ENCODE peak calls at places on chromosomes 16 and 17, in nine cellular contexts. B is heart left ventricle, N is progenitor cell of endocrine pancreas, T is sigmoid colon, V is body of pancreas, M is psoas muscle, J is GM23338, Q is foreskin fibroblast, L is HFFc6. C is an unnamed sample.

GRCh38 chr17:75876190-75876937 is 2.0 kb downstream of the TRIM47 start:
- DNase-seq in T (peak), Q (no peak), M (no peak), N (no peak), J (peak), B (peak), L (no peak), V (peak), C (no peak)

GRCh38 chr17:7673239-7673638 is 14.1 kb downstream of the TP53 start:
- DNase-seq in V (no peak), M (no peak), Q (peak), T (no peak), L (peak), N (no peak), J (peak), B (no peak), C (no peak)

GRCh38 chr16:27498426-27498825 is 51.3 kb downstream of the GTF3C1 start:
- DNase-seq in J (no peak), Q (no peak), T (no peak), V (no peak), M (no peak), L (no peak), B (no peak), N (no peak), C (no peak)

GRCh38 chr16:54342001-54342776 is 55.6 kb upstream of the IRX3 start:
- DNase-seq in V (peak), B (no peak), T (peak), N (no peak), J (no peak), L (no peak), Q (peak), M (no peak), C (no peak)

GRCh38 chr16:70331588-70332358 is 14.9 kb upstream of the DDX19A start:
- DNase-seq in T (no peak), N (no peak), B (no peak), J (peak), Q (peak), M (peak), V (no peak), L (no peak), C (no peak)

GRCh38 chr17:78670850-78671291 is 93.7 kb upstream of the DNAH17 start:
- DNase-seq in L (no peak), Q (no peak), M (no peak), N (no peak), B (no peak), T (no peak), J (no peak), V (no peak), C (no peak)

GRCh38 chr16:89729863-89730574 is 8.7 kb downstream of the ZNF276 start:
- DNase-seq in V (no peak), L (no peak), N (no peak), Q (no peak), B (no peak), J (no peak), T (no peak), M (no peak), C (no peak)

GRCh38 chr16:89017956-89018604 is 41.1 kb upstream of the CBFA2T3 start:
- DNase-seq in V (no peak), Q (peak), J (no peak), L (no peak), B (peak), N (no peak), T (peak), M (no peak), C (no peak)

DNA sequence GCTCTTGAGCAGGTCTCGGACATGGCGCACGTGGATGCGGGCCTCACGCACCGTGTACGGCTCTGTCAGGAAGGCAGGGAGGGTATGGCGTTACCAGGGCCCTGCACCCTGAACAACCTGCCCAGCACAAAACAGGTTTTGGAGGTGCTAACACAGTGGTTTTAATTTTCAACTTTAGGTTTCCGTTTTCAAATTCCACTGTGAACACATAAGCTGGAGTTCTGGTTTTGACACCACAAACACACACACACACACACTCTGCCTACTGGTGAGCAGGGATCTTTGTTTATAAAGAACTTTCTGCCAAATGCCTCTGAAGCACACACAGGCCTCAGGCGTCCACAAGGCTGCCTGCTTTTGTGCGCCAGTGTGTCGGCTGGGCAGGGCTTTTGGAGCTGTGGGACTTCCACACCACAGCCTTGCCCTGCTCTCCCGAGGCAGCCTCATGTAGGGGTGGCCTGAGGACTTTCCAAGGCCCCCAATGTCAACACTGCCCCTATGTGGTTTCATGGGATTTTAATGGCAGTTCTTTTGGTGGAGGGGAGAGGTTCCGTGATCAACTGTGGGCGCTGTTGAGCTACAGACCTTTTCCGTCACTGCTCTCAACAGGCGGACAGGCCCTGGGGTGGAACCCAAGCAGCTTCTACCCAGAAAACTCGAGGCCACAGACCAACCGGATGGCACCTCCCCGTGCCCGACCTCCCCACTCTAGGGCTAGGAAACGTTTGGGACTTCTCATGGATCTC is 9.4 kb downstream of the CLUH start:
- DNase-seq in N (no peak), T (peak), B (peak), M (peak), V (peak), L (no peak), Q (no peak), J (peak), C (no peak)
- TF ChIP-seq CTCF in N (no peak), T (no peak), B (no peak), M (no peak), V (no peak), L (peak), Q (no peak), J (peak), C (no peak)

GRCh38 chr16:71917900-71918299 is 22.6 kb downstream of the IST1 start:
- DNase-seq in Q (peak), B (no peak), J (no peak), M (no peak), T (no peak), N (no peak), L (peak), V (no peak), C (no peak)
- TF ChIP-seq CTCF in Q (no peak), B (no peak), J (no peak), M (no peak), T (no peak), N (no peak), L (no peak), V (no peak), C (no peak)

DNA sequence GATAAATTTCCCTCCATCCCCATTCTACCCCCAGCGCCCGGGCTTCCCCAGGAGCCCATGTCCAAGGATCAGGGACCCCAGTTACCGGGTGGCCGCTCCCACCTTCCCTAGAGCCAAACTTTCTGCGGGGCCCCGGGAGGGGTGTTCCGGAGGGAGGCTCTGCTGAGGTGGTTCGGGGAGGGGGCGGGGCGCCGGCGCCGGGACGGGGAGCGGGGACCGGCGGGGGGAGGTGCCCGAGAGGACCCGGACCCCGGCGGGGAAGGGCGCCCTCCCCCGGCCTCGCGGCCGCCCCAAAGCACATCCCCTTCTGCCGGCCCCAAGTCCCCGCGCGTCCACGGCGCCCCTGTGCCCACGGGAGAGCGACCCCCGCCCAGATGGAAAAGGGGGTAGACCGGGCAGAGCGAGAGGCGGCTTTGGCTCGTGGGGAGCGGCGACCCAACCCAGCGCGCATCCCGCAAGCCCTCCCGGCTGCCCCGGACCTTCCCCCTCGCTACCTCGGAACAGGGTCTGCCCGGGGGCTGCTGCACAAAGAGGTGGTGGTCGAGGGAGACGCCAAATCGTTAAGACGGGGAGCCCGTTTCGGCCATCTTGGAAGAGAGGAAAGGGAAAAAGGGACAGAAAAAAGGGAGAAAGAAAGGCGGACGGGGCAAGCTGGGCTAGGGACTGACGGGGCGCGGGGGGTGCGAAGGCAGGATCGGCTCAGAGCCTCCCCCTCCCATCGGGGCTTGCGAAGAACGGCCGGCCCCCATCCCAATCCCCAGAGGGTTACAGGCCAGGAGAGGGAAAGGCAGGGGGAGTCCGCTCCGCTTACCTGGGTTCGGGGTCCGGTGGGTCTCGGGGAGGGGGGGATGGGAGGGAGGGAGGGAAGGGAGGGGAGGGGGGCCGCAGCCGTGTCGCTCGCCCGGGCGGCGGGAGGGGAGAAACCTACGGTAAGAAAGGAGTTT is 479 bp downstream of the PCGF2 start:
- DNase-seq in L (no peak), N (peak), Q (peak), M (peak), V (no peak), T (no peak), J (peak), B (peak), C (no peak)
- TF ChIP-seq CTCF in L (peak), N (peak), Q (no peak), M (peak), V (no peak), T (no peak), J (no peak), B (peak), C (peak)

GRCh38 chr16:5438591-5438990 is 341.0 kb upstream of the EEF2KMT start:
- DNase-seq in N (no peak), L (no peak), T (no peak), M (no peak), Q (no peak), V (no peak), J (no peak), B (no peak), C (no peak)
- TF ChIP-seq CTCF in N (no peak), L (no peak), T (no peak), M (no peak), Q (no peak), V (no peak), J (no peak), B (no peak), C (no peak)